ENCODE peak calls at places on chromosomes 6 and 20, in seven cellular contexts. One of them, this sample, is unnamed.

GRCh38 chr6:32092760-32093497 is 16.2 kb downstream of the TNXB start:
- DNase-seq in OCI-LY7: no peak
- DNase-seq in psoas muscle: no peak
- DNase-seq in AG10803: peak; percentile 78
- DNase-seq in retinal pigment epithelial cell: no peak
- DNase-seq in cardiac fibroblast: peak; percentile 63
- DNase-seq in HFF-Myc: no peak
- DNase-seq in this sample: no peak

GRCh38 chr6:144715344-144715743 is 430.2 kb downstream of the UTRN start:
- DNase-seq in retinal pigment epithelial cell: no peak
- DNase-seq in AG10803: no peak
- DNase-seq in cardiac fibroblast: no peak
- DNase-seq in OCI-LY7: no peak
- DNase-seq in HFF-Myc: no peak
- DNase-seq in psoas muscle: no peak
- DNase-seq in this sample: no peak

GRCh38 chr6:138691595-138692057 is 81.9 kb upstream of the CCDC28A start:
- DNase-seq in psoas muscle: no peak
- DNase-seq in AG10803: peak; percentile 86
- DNase-seq in OCI-LY7: no peak
- DNase-seq in HFF-Myc: no peak
- DNase-seq in retinal pigment epithelial cell: peak; percentile 36
- DNase-seq in cardiac fibroblast: peak; percentile 78
- DNase-seq in this sample: no peak

GRCh38 chr6:157434349-157435016 is 53.5 kb downstream of the ZDHHC14 start:
- DNase-seq in psoas muscle: peak; percentile 64
- DNase-seq in HFF-Myc: no peak
- DNase-seq in retinal pigment epithelial cell: no peak
- DNase-seq in cardiac fibroblast: no peak
- DNase-seq in AG10803: peak; percentile 33
- DNase-seq in OCI-LY7: no peak
- DNase-seq in this sample: no peak

GRCh38 chr6:148747493-148748160 is 797 bp downstream of the UST start:
- DNase-seq in cardiac fibroblast: peak; percentile 46
- DNase-seq in OCI-LY7: peak; percentile 65
- DNase-seq in psoas muscle: peak; percentile 40
- DNase-seq in retinal pigment epithelial cell: no peak
- DNase-seq in HFF-Myc: no peak
- DNase-seq in AG10803: peak; percentile 32
- DNase-seq in this sample: no peak

GRCh38 chr20:49657118-49657901 is 56.4 kb downstream of the B4GALT5 start:
- DNase-seq in AG10803: peak; percentile 93
- DNase-seq in OCI-LY7: no peak
- DNase-seq in cardiac fibroblast: peak; percentile 75
- DNase-seq in HFF-Myc: no peak
- DNase-seq in psoas muscle: peak; percentile 36
- DNase-seq in retinal pigment epithelial cell: no peak
- DNase-seq in this sample: no peak

GRCh38 chr20:37244572-37244957 is 17.0 kb downstream of the GHRH start:
- DNase-seq in psoas muscle: no peak
- DNase-seq in OCI-LY7: no peak
- DNase-seq in cardiac fibroblast: no peak
- DNase-seq in retinal pigment epithelial cell: no peak
- DNase-seq in AG10803: no peak
- DNase-seq in HFF-Myc: no peak
- DNase-seq in this sample: no peak

GRCh38 chr6:139927236-139927635 is 552.8 kb upstream of the CITED2 start:
- DNase-seq in psoas muscle: no peak
- DNase-seq in OCI-LY7: no peak
- DNase-seq in cardiac fibroblast: peak; percentile 85
- DNase-seq in retinal pigment epithelial cell: no peak
- DNase-seq in HFF-Myc: no peak
- DNase-seq in AG10803: peak; percentile 88
- DNase-seq in this sample: no peak

GRCh38 chr20:46142124-46142523 is 24.0 kb downstream of the CD40 start:
- DNase-seq in OCI-LY7: no peak
- DNase-seq in cardiac fibroblast: no peak
- DNase-seq in retinal pigment epithelial cell: no peak
- DNase-seq in psoas muscle: no peak
- DNase-seq in AG10803: no peak
- DNase-seq in HFF-Myc: no peak
- DNase-seq in this sample: peak; percentile 65

GRCh38 chr6:11428351-11428750 is 109.2 kb upstream of the TMEM170B start:
- DNase-seq in HFF-Myc: no peak
- DNase-seq in psoas muscle: no peak
- DNase-seq in retinal pigment epithelial cell: no peak
- DNase-seq in cardiac fibroblast: no peak
- DNase-seq in OCI-LY7: peak; percentile 37
- DNase-seq in AG10803: no peak
- DNase-seq in this sample: no peak

GRCh38 chr20:37007898-37008649 is 56.6 kb upstream of the SAMHD1 start:
- DNase-seq in HFF-Myc: no peak
- DNase-seq in AG10803: peak; percentile 24
- DNase-seq in psoas muscle: no peak
- DNase-seq in retinal pigment epithelial cell: peak; percentile 2
- DNase-seq in OCI-LY7: peak; percentile 72
- DNase-seq in cardiac fibroblast: peak; percentile 49
- DNase-seq in this sample: no peak

GRCh38 chr6:1135726-1136414 is 176.0 kb upstream of the FOXQ1 start:
- DNase-seq in OCI-LY7: no peak
- DNase-seq in psoas muscle: no peak
- DNase-seq in cardiac fibroblast: no peak
- DNase-seq in AG10803: peak; percentile 64
- DNase-seq in retinal pigment epithelial cell: peak; percentile 51
- DNase-seq in HFF-Myc: no peak
- DNase-seq in this sample: no peak

GRCh38 chr6:130965657-130966056 is 97.4 kb downstream of the EPB41L2 start:
- DNase-seq in AG10803: peak; percentile 98
- DNase-seq in retinal pigment epithelial cell: no peak
- DNase-seq in cardiac fibroblast: peak; percentile 88
- DNase-seq in OCI-LY7: no peak
- DNase-seq in psoas muscle: no peak
- DNase-seq in HFF-Myc: no peak
- DNase-seq in this sample: no peak

GRCh38 chr20:46999821-47000465 is 105.3 kb downstream of the EYA2 start:
- DNase-seq in retinal pigment epithelial cell: peak; percentile 67
- DNase-seq in OCI-LY7: peak; percentile 90
- DNase-seq in HFF-Myc: no peak
- DNase-seq in psoas muscle: no peak
- DNase-seq in cardiac fibroblast: no peak
- DNase-seq in AG10803: no peak
- DNase-seq in this sample: peak; percentile 67

GRCh38 chr20:50594591-50595432 is 84.6 kb downstream of the PTPN1 start:
- DNase-seq in cardiac fibroblast: peak; percentile 36
- DNase-seq in psoas muscle: no peak
- DNase-seq in AG10803: no peak
- DNase-seq in retinal pigment epithelial cell: no peak
- DNase-seq in HFF-Myc: no peak
- DNase-seq in OCI-LY7: peak; percentile 48
- DNase-seq in this sample: no peak

GRCh38 chr6:151044465-151045441 is 179.3 kb downstream of the MTHFD1L start:
- DNase-seq in retinal pigment epithelial cell: no peak
- DNase-seq in HFF-Myc: no peak
- DNase-seq in cardiac fibroblast: peak; percentile 96
- DNase-seq in OCI-LY7: no peak
- DNase-seq in psoas muscle: peak; percentile 52
- DNase-seq in AG10803: peak; percentile 37
- DNase-seq in this sample: no peak

GRCh38 chr6:11085758-11086435 is 7.7 kb upstream of the SMIM13 start:
- DNase-seq in psoas muscle: no peak
- DNase-seq in cardiac fibroblast: peak; percentile 52
- DNase-seq in AG10803: peak; percentile 70
- DNase-seq in HFF-Myc: no peak
- DNase-seq in retinal pigment epithelial cell: no peak
- DNase-seq in OCI-LY7: no peak
- DNase-seq in this sample: no peak

GRCh38 chr6:55679503-55679902 is 100.5 kb upstream of the HMGCLL1 start:
- DNase-seq in psoas muscle: no peak
- DNase-seq in HFF-Myc: no peak
- DNase-seq in OCI-LY7: no peak
- DNase-seq in retinal pigment epithelial cell: no peak
- DNase-seq in cardiac fibroblast: no peak
- DNase-seq in AG10803: no peak
- DNase-seq in this sample: no peak

GRCh38 chr6:167956983-167957492 is 40.4 kb upstream of the KIF25 start:
- DNase-seq in HFF-Myc: no peak
- DNase-seq in retinal pigment epithelial cell: no peak
- DNase-seq in OCI-LY7: no peak
- DNase-seq in AG10803: peak; percentile 9
- DNase-seq in cardiac fibroblast: peak; percentile 50
- DNase-seq in psoas muscle: no peak
- DNase-seq in this sample: no peak

GRCh38 chr20:59572515-59572914 is 31.8 kb upstream of the PHACTR3 start:
- DNase-seq in AG10803: no peak
- DNase-seq in cardiac fibroblast: no peak
- DNase-seq in OCI-LY7: no peak
- DNase-seq in HFF-Myc: no peak
- DNase-seq in retinal pigment epithelial cell: no peak
- DNase-seq in psoas muscle: no peak
- DNase-seq in this sample: no peak

GRCh38 chr6:52846002-52846401 is 5.4 kb upstream of the GSTA5 start:
- DNase-seq in OCI-LY7: no peak
- DNase-seq in retinal pigment epithelial cell: no peak
- DNase-seq in cardiac fibroblast: no peak
- DNase-seq in HFF-Myc: no peak
- DNase-seq in AG10803: no peak
- DNase-seq in psoas muscle: no peak
- DNase-seq in this sample: no peak
- TF ChIP-seq CTCF in OCI-LY7: no peak
- TF ChIP-seq CTCF in retinal pigment epithelial cell: no peak
- TF ChIP-seq CTCF in cardiac fibroblast: no peak
- TF ChIP-seq CTCF in HFF-Myc: no peak
- TF ChIP-seq CTCF in AG10803: no peak
- TF ChIP-seq CTCF in psoas muscle: no peak
- TF ChIP-seq CTCF in this sample: no peak

DNA sequence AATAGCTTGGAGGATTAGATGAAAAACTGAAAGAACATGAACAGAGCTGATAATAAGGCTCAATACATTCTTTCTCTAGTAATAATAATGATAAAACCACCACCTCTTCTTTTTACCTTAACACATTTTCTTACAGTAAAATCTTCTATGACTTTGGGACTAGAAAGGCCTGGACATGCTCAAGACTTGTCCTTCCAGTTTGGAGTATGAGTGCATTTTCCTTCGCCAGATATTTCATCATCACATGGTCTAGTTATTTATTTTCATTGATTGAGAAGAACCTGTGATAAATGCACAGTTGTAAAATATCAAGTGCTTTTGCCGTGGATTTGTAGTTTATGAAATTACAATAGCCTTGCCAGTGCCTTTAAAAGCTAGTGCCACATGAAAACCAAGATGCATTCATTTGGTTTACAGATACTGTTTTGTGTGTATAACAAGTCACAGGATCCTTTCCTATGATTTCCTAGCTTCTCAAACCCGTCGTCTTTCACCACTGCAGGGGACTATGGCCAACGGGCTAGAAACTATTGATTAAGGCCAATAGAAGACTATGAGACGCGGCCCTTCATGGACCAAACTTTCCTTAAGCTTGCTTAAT is 200.2 kb upstream of the ZNF217 start:
- DNase-seq in psoas muscle: no peak
- DNase-seq in HFF-Myc: no peak
- DNase-seq in AG10803: no peak
- DNase-seq in cardiac fibroblast: no peak
- DNase-seq in OCI-LY7: no peak
- DNase-seq in retinal pigment epithelial cell: no peak
- DNase-seq in this sample: no peak
- TF ChIP-seq CTCF in psoas muscle: no peak
- TF ChIP-seq CTCF in HFF-Myc: no peak
- TF ChIP-seq CTCF in AG10803: no peak
- TF ChIP-seq CTCF in cardiac fibroblast: no peak
- TF ChIP-seq CTCF in OCI-LY7: no peak
- TF ChIP-seq CTCF in retinal pigment epithelial cell: no peak
- TF ChIP-seq CTCF in this sample: no peak

GRCh38 chr6:124854338-124854922 is 107.8 kb upstream of the RNF217 start:
- DNase-seq in cardiac fibroblast: peak; percentile 18
- DNase-seq in HFF-Myc: no peak
- DNase-seq in OCI-LY7: peak; percentile 5
- DNase-seq in AG10803: peak; percentile 2
- DNase-seq in psoas muscle: no peak
- DNase-seq in retinal pigment epithelial cell: no peak
- DNase-seq in this sample: no peak
- TF ChIP-seq CTCF in cardiac fibroblast: peak; percentile 28
- TF ChIP-seq CTCF in HFF-Myc: no peak
- TF ChIP-seq CTCF in OCI-LY7: peak; percentile 75
- TF ChIP-seq CTCF in AG10803: peak; percentile 31
- TF ChIP-seq CTCF in psoas muscle: peak; percentile 28
- TF ChIP-seq CTCF in retinal pigment epithelial cell: no peak
- TF ChIP-seq CTCF in this sample: peak; percentile 37

GRCh38 chr6:13415276-13415675 is 72.1 kb downstream of the GFOD1 start:
- DNase-seq in HFF-Myc: no peak
- DNase-seq in psoas muscle: no peak
- DNase-seq in retinal pigment epithelial cell: no peak
- DNase-seq in AG10803: no peak
- DNase-seq in OCI-LY7: no peak
- DNase-seq in cardiac fibroblast: no peak
- DNase-seq in this sample: no peak

GRCh38 chr6:13412211-13412610 is 75.2 kb downstream of the GFOD1 start:
- DNase-seq in retinal pigment epithelial cell: no peak
- DNase-seq in AG10803: no peak
- DNase-seq in HFF-Myc: no peak
- DNase-seq in cardiac fibroblast: no peak
- DNase-seq in OCI-LY7: no peak
- DNase-seq in psoas muscle: no peak
- DNase-seq in this sample: no peak

GRCh38 chr6:13412639-13413465 is 74.5 kb downstream of the GFOD1 start:
- DNase-seq in OCI-LY7: no peak
- DNase-seq in HFF-Myc: no peak
- DNase-seq in psoas muscle: no peak
- DNase-seq in AG10803: no peak
- DNase-seq in cardiac fibroblast: no peak
- DNase-seq in retinal pigment epithelial cell: no peak
- DNase-seq in this sample: no peak

GRCh38 chr6:13413466-13413862 is 73.9 kb downstream of the GFOD1 start:
- DNase-seq in OCI-LY7: no peak
- DNase-seq in retinal pigment epithelial cell: no peak
- DNase-seq in HFF-Myc: no peak
- DNase-seq in AG10803: peak; percentile 76
- DNase-seq in cardiac fibroblast: peak; percentile 74
- DNase-seq in psoas muscle: no peak
- DNase-seq in this sample: no peak

DNA sequence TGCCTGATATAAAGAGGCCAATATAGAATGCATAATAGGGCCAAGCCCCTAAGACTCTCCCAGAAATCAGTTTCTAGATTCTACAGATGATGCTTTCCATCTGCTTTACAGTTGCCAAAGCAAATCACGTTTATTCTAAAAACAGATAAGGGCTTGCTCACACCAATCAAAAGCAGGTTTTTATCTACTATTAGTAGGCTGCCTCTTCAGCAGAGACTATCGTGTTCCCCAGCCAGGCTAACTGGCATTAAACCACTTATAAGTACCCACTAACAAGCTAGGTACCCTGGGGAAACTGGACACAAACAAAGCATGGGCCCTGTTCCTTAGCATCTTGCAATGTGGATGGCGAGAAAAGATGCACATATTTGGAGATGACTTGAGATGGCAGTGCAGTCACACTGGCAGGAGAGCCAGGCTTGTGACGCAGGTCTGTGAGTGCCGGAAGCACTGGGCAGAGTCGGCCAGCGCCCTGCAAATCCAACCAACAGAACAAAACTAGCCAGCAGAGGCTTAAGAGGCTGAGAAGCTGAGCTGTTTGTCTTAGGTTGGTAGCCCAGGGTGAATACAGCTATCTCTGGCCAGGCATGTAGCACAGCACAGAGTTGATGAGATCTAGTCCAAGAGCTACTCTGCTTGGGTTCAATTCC is 73.4 kb downstream of the GFOD1 start:
- DNase-seq in cardiac fibroblast: no peak
- DNase-seq in HFF-Myc: no peak
- DNase-seq in AG10803: no peak
- DNase-seq in retinal pigment epithelial cell: no peak
- DNase-seq in psoas muscle: peak; percentile 60
- DNase-seq in OCI-LY7: no peak
- DNase-seq in this sample: no peak
- TF ChIP-seq CTCF in cardiac fibroblast: no peak
- TF ChIP-seq CTCF in HFF-Myc: no peak
- TF ChIP-seq CTCF in AG10803: no peak
- TF ChIP-seq CTCF in retinal pigment epithelial cell: peak; percentile 2
- TF ChIP-seq CTCF in psoas muscle: peak; percentile 35
- TF ChIP-seq CTCF in OCI-LY7: no peak
- TF ChIP-seq CTCF in this sample: no peak

This sample was measured in D721Med.